ENCODE peak calls at places on chromosome 12, in seven cellular contexts. V is left ventricle myocardium inferior; M is right atrium auricular region; C is CD8-positive, alpha-beta T cell; U is lower leg skin; Q is lower lobe of right lung; T is naive thymus-derived CD4-positive, alpha-beta T cell. J is an unnamed sample.

GRCh38 chr12:64724201-64724745 is 34.9 kb downstream of the GNS start:
- DNase-seq in U (no peak), Q (no peak), M (no peak), V (no peak), C (no peak), T (no peak), J (no peak)

GRCh38 chr12:52187206-52187605 is 4.6 kb downstream of the KRT80 start:
- DNase-seq in V (no peak), Q (no peak), M (no peak), U (no peak), T (no peak), C (no peak), J (no peak)

GRCh38 chr12:54216580-54217308 is 28.0 kb upstream of the SMUG1 start:
- DNase-seq in M (peak; percentile 76), C (peak; percentile 89), V (peak; percentile 75), U (peak; percentile 58), T (peak; percentile 53), Q (peak; percentile 82), J (peak; percentile 95)

GRCh38 chr12:104355630-104356029 is 52.1 kb downstream of the EID3 start:
- DNase-seq in C (no peak), T (no peak), M (peak; percentile 56), Q (no peak), U (no peak), V (no peak), J (no peak)

GRCh38 chr12:26822051-26822450 is 10.9 kb downstream of the ITPR2 start:
- DNase-seq in M (no peak), U (no peak), Q (no peak), T (no peak), C (no peak), V (no peak), J (no peak)

GRCh38 chr12:115354476-115354890 is 670.5 kb upstream of the TBX3 start:
- DNase-seq in U (no peak), T (no peak), C (no peak), V (no peak), Q (no peak), M (no peak), J (no peak)

GRCh38 chr12:132495629-132496207 is 5.8 kb downstream of the FBRSL1 start:
- DNase-seq in U (no peak), C (no peak), Q (no peak), V (no peak), M (no peak), T (no peak), J (no peak)

GRCh38 chr12:28988384-28988704 is 160.7 kb upstream of the FAR2 start:
- DNase-seq in M (no peak), U (no peak), Q (no peak), V (no peak), C (no peak), T (no peak), J (no peak)

GRCh38 chr12:128551266-128552025 is 272.3 kb downstream of the SLC15A4 start:
- DNase-seq in C (no peak), T (no peak), Q (no peak), M (no peak), U (no peak), V (no peak), J (no peak)

GRCh38 chr12:19530631-19531020 is 91.3 kb downstream of the AEBP2 start:
- DNase-seq in U (no peak), Q (no peak), V (no peak), M (no peak), C (no peak), T (no peak), J (no peak)

GRCh38 chr12:95533985-95534384 is 17.3 kb downstream of the USP44 start:
- DNase-seq in C (no peak), T (no peak), M (no peak), V (no peak), U (no peak), Q (no peak), J (no peak)

GRCh38 chr12:42525444-42525843 is 64.1 kb downstream of the PRICKLE1 start:
- DNase-seq in Q (no peak), T (no peak), V (no peak), C (no peak), M (no peak), U (no peak), J (no peak)

GRCh38 chr12:109200825-109201495 is 84.6 kb downstream of the ACACB start:
- DNase-seq in U (no peak), V (no peak), C (no peak), M (no peak), Q (no peak), T (no peak), J (no peak)

GRCh38 chr12:95117178-95117599 is 43.8 kb upstream of the NR2C1 start:
- DNase-seq in T (peak; percentile 16), M (peak; percentile 68), U (peak; percentile 71), V (no peak), C (peak; percentile 68), Q (no peak), J (peak; percentile 62)

GRCh38 chr12:91985002-91985767 is 160.5 kb downstream of the BTG1 start:
- DNase-seq in T (no peak), C (no peak), M (no peak), Q (no peak), U (no peak), V (no peak), J (no peak)

GRCh38 chr12:40622246-40622838 is 69.9 kb upstream of the CNTN1 start:
- DNase-seq in V (no peak), M (peak; percentile 68), C (no peak), Q (peak; percentile 48), T (no peak), U (peak; percentile 55), J (peak; percentile 55)

GRCh38 chr12:92065018-92065499 is 80.6 kb downstream of the BTG1 start:
- DNase-seq in T (no peak), U (peak; percentile 59), M (no peak), Q (no peak), C (no peak), V (no peak), J (no peak)

GRCh38 chr12:111589601-111590000 is 9.5 kb downstream of the ATXN2 start:
- DNase-seq in C (no peak), Q (no peak), T (no peak), V (no peak), M (no peak), U (no peak), J (no peak)

GRCh38 chr12:106900554-106900953 is 55.2 kb upstream of the TMEM263 start:
- DNase-seq in U (no peak), Q (no peak), V (no peak), T (no peak), M (no peak), C (no peak), J (no peak)

GRCh38 chr12:70671698-70672097 is 34.5 kb upstream of the PTPRB start:
- DNase-seq in T (no peak), M (no peak), C (no peak), V (no peak), Q (no peak), U (no peak), J (no peak)

GRCh38 chr12:64713372-64713771 is 45.8 kb downstream of the GNS start:
- DNase-seq in C (no peak), M (no peak), U (no peak), T (no peak), Q (no peak), V (no peak), J (no peak)

GRCh38 chr12:128047266-128048060 is 219.5 kb upstream of the TMEM132C start:
- DNase-seq in C (no peak), V (no peak), M (no peak), U (no peak), T (no peak), Q (no peak), J (no peak)

GRCh38 chr12:42790761-42791151 is 201.2 kb upstream of the PRICKLE1 start:
- DNase-seq in T (no peak), M (no peak), V (no peak), U (no peak), C (no peak), Q (no peak), J (peak; percentile 2)

GRCh38 chr12:94149781-94150482 is 1.6 kb downstream of the PLXNC1 start:
- DNase-seq in T (no peak), V (peak; percentile 34), U (no peak), M (no peak), C (peak; percentile 54), Q (peak; percentile 66), J (no peak)

GRCh38 chr12:57087689-57088441 is 1.0 kb upstream of the NAB2 start:
- DNase-seq in U (peak; percentile 89), T (peak; percentile 31), V (peak; percentile 85), Q (peak; percentile 95), M (peak; percentile 89), C (peak; percentile 74), J (peak; percentile 90)

GRCh38 chr12:67714648-67715047 is 66.1 kb downstream of the DYRK2 start:
- DNase-seq in Q (no peak), M (no peak), T (no peak), U (no peak), V (no peak), C (no peak), J (no peak)

GRCh38 chr12:26233620-26234019 is 38.2 kb downstream of the SSPN start:
- DNase-seq in C (no peak), Q (no peak), T (no peak), V (no peak), M (no peak), U (no peak), J (no peak)

GRCh38 chr12:12749433-12749832 is 32.3 kb downstream of the CDKN1B start:
- DNase-seq in U (no peak), C (no peak), T (no peak), V (no peak), M (no peak), Q (no peak), J (no peak)
- H3K4me3 ChIP-seq in U (no peak overlapping the region), C (no peak overlapping the region), T (no peak overlapping the region), V (peak overlapping the region; percentile 42), M (peak overlapping the region; percentile 33), Q (peak overlapping the region; percentile 18), J (no peak overlapping the region)

DNA sequence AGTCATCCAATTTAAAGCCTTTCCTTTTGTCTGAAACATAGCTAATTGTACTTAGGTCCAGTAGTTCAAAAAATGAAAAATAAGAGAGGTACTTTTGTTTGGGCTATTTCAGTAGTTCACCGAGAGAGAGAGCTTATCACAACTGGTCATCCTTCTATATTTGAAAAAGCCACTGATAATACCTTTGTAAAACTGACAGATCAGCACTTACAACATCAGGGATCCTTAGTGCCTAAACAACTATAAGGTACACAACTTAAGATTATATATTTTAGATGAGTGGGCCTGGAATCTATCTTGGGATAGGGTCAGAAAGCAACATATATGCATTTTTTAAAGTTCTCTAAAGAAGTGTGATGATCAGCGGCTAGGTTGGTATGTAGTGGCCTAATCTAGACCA is 97.9 kb downstream of the SOX5 start:
- DNase-seq in U (no peak), Q (no peak), V (no peak), M (no peak), T (no peak), C (no peak), J (no peak)
- H3K4me3 ChIP-seq in U (no peak overlapping the region), Q (no peak overlapping the region), V (no peak overlapping the region), M (no peak overlapping the region), T (no peak overlapping the region), C (no peak overlapping the region), J (no peak overlapping the region)

GRCh38 chr12:45669093-45669492 is 60.4 kb upstream of the ARID2 start:
- DNase-seq in U (no peak), T (no peak), M (no peak), Q (no peak), C (no peak), V (no peak), J (peak; percentile 46)
- H3K4me3 ChIP-seq in U (no peak overlapping the region), T (peak overlapping the region; percentile 47), M (no peak overlapping the region), Q (no peak overlapping the region), C (peak overlapping the region; percentile 34), V (no peak overlapping the region), J (no peak overlapping the region)

DNA sequence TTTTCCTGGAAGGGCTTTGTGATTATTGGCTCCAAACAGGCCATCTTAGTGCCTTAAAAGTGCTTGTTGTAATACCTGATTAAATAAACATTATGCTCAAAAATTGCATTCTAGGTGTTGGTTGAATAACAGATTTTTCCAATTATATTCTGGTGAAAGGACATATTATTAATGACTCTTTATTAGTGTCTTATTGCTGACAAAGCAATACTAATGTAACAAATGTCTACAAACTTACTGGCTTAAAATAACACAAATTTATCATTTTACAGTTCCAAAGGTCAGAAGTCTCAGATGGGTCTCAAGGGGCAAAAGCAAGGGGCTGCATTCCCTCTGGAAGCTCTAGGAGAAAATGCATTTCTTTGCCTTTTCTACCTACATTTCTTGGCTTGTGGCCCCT is 86.9 kb upstream of the CPM start:
- DNase-seq in Q (no peak), M (no peak), C (no peak), V (no peak), U (no peak), T (no peak), J (no peak)
- H3K4me3 ChIP-seq in Q (no peak overlapping the region), M (no peak overlapping the region), C (no peak overlapping the region), V (no peak overlapping the region), U (no peak overlapping the region), T (no peak overlapping the region), J (no peak overlapping the region)